ENCODE peak calls at places on chromosomes 7 and 10, in nine cellular contexts. X is H7; Z is activated naive CD8-positive, alpha-beta T cell treated with anti-CD3 and anti-CD28 coated beads, Interleukin-2, amount 50 U/mL, for 16 hours; N is non-pigmented ciliary epithelial cell; D is WTC11; I is COLO829; R is colonic mucosa; J is NCI-H2081; O is NCI-H1048. A is an unnamed sample.

GRCh38 chr10:115093286-115093775 is at the start of gene ATRNL1:
- DNase-seq in X (peak; percentile 89), Z (no peak), N (no peak), D (peak; percentile 67), I (no peak), R (no peak), J (peak; percentile 36), O (peak; percentile 47), A (no peak)

GRCh38 chr7:151782598-151783448 is 94.1 kb downstream of the PRKAG2 start:
- DNase-seq in X (peak; percentile 98), Z (peak; percentile 49), N (no peak), D (peak; percentile 89), I (no peak), R (peak; percentile 62), J (no peak), O (no peak), A (peak; percentile 96)

GRCh38 chr7:2879354-2879753 is 35.2 kb upstream of the GNA12 start:
- DNase-seq in X (no peak), Z (no peak), N (no peak), D (no peak), I (no peak), R (no peak), J (no peak), O (no peak), A (no peak)

GRCh38 chr7:75814407-75814947 is 871 bp upstream of the CCL24 start:
- DNase-seq in X (no peak), Z (no peak), N (no peak), D (no peak), I (no peak), R (no peak), J (no peak), O (no peak), A (no peak)

GRCh38 chr10:23065549-23065948 is 29.8 kb upstream of the MSRB2 start:
- DNase-seq in X (no peak), Z (no peak), N (peak; percentile 17), D (no peak), I (peak; percentile 47), R (peak; percentile 84), J (no peak), O (no peak), A (peak; percentile 64)

GRCh38 chr10:5645944-5646617 is 20.3 kb downstream of the ASB13 start:
- DNase-seq in X (peak; percentile 38), Z (no peak), N (no peak), D (no peak), I (no peak), R (peak; percentile 25), J (peak; percentile 39), O (no peak), A (no peak)

GRCh38 chr10:132407846-132408278 is 10.9 kb downstream of the PWWP2B start:
- DNase-seq in X (peak; percentile 97), Z (no peak), N (no peak), D (peak; percentile 88), I (no peak), R (peak; percentile 94), J (peak; percentile 39), O (no peak), A (peak; percentile 88)

GRCh38 chr10:20760450-20760849 is 136.7 kb downstream of the NEBL start:
- DNase-seq in X (no peak), Z (no peak), N (no peak), D (no peak), I (no peak), R (no peak), J (no peak), O (no peak), A (no peak)

GRCh38 chr10:75853085-75853484 is 421.7 kb downstream of the LRMDA start:
- DNase-seq in X (no peak), Z (no peak), N (no peak), D (no peak), I (peak; percentile 6), R (no peak), J (no peak), O (no peak), A (no peak)

GRCh38 chr7:48255046-48255445 is 83.8 kb downstream of the ABCA13 start:
- DNase-seq in X (no peak), Z (no peak), N (peak; percentile 74), D (no peak), I (no peak), R (no peak), J (no peak), O (no peak), A (no peak)

GRCh38 chr10:93475871-93476270 is 6.3 kb downstream of the MYOF start:
- DNase-seq in X (no peak), Z (no peak), N (no peak), D (no peak), I (no peak), R (peak; percentile 75), J (no peak), O (no peak), A (no peak)

GRCh38 chr10:31146496-31147219 is 115.0 kb upstream of the ZNF438 start:
- DNase-seq in X (no peak), Z (no peak), N (peak; percentile 55), D (no peak), I (no peak), R (no peak), J (no peak), O (no peak), A (peak; percentile 43)

GRCh38 chr10:35127289-35127891 is 744 bp downstream of the CREM start:
- DNase-seq in X (peak; percentile 62), Z (peak; percentile 15), N (no peak), D (peak; percentile 47), I (no peak), R (peak; percentile 64), J (no peak), O (no peak), A (peak; percentile 69)

GRCh38 chr7:138658889-138659288 is 42.3 kb downstream of the SVOPL start:
- DNase-seq in X (no peak), Z (no peak), N (no peak), D (no peak), I (no peak), R (no peak), J (no peak), O (no peak), A (no peak)

GRCh38 chr10:94607111-94607510 is 61.5 kb downstream of the HELLS start:
- DNase-seq in X (no peak), Z (no peak), N (no peak), D (no peak), I (no peak), R (no peak), J (no peak), O (no peak), A (no peak)

GRCh38 chr7:81173766-81174281 is 255.0 kb upstream of the SEMA3C start:
- DNase-seq in X (no peak), Z (no peak), N (peak; percentile 75), D (no peak), I (no peak), R (no peak), J (no peak), O (no peak), A (no peak)

GRCh38 chr7:76069238-76069638 is 21.3 kb downstream of the MDH2 start:
- DNase-seq in X (peak; percentile 83), Z (no peak), N (peak; percentile 56), D (peak; percentile 43), I (peak; percentile 83), R (peak; percentile 68), J (no peak), O (no peak), A (peak; percentile 78)

GRCh38 chr10:132712291-132712690 is 73.7 kb downstream of the NKX6-2 start:
- DNase-seq in X (no peak), Z (no peak), N (no peak), D (no peak), I (no peak), R (no peak), J (no peak), O (no peak), A (peak; percentile 42)

GRCh38 chr7:107644704-107645083 is 15.9 kb upstream of the SLC26A4 start:
- DNase-seq in X (no peak), Z (no peak), N (no peak), D (no peak), I (no peak), R (no peak), J (no peak), O (no peak), A (no peak)

GRCh38 chr10:22803201-22803895 is 89.0 kb upstream of the PIP4K2A start:
- DNase-seq in X (no peak), Z (no peak), N (peak; percentile 46), D (no peak), I (no peak), R (no peak), J (no peak), O (no peak), A (no peak)